ENCODE peak calls at places on chromosomes 11 and 22, in five cellular contexts. R is nephron progenitor cell, E is NCI-H2081, X is MCF 10A, N is HEK293T. D is an unnamed sample.

GRCh38 chr11:5880329-5880728 is at the start of gene OR52E4:
- DNase-seq in R (no peak), E (no peak), X (no peak), N (no peak), D (no peak)

GRCh38 chr11:34586655-34587281 is 34.1 kb upstream of the EHF start:
- DNase-seq in R (no peak), E (no peak), X (no peak), N (no peak), D (no peak)

GRCh38 chr11:70108250-70108649 is 30.1 kb downstream of the ANO1 start:
- DNase-seq in R (no peak), E (no peak), X (no peak), N (no peak), D (no peak)

GRCh38 chr11:117723625-117724024 is 73.4 kb downstream of the DSCAML1 start:
- DNase-seq in R (no peak), E (no peak), X (peak), N (no peak), D (no peak)

GRCh38 chr11:13440100-13440855 is 22.7 kb downstream of the BTBD10 start:
- DNase-seq in R (no peak), E (peak), X (peak), N (peak), D (no peak)

GRCh38 chr11:104104201-104104600 is 59.7 kb downstream of the PDGFD start:
- DNase-seq in R (no peak), E (no peak), X (no peak), N (no peak), D (no peak)

GRCh38 chr22:23533328-23533762 is 46.7 kb downstream of the IGLL1 start:
- DNase-seq in R (peak), E (peak), X (peak), N (peak), D (peak)

GRCh38 chr11:60874421-60875365 is 7.4 kb downstream of the ZP1 start:
- DNase-seq in R (no peak), E (no peak), X (no peak), N (no peak), D (no peak)

GRCh38 chr11:35618497-35619029 is 303 bp downstream of the FJX1 start:
- DNase-seq in R (no peak), E (no peak), X (peak), N (peak), D (peak)

GRCh38 chr11:129950319-129951034 is 52.2 kb downstream of the PRDM10 start:
- DNase-seq in R (no peak), E (no peak), X (no peak), N (no peak), D (no peak)

GRCh38 chr11:113410414-113411135 is 23.0 kb downstream of the ANKK1 start:
- DNase-seq in R (no peak), E (no peak), X (no peak), N (no peak), D (no peak)

GRCh38 chr11:8256271-8257002 is 7.2 kb downstream of the LMO1 start:
- DNase-seq in R (no peak), E (no peak), X (no peak), N (no peak), D (no peak)

GRCh38 chr11:27124514-27125264 is 84.1 kb downstream of the BBOX1 start:
- DNase-seq in R (no peak), E (no peak), X (peak), N (no peak), D (no peak)

GRCh38 chr11:100837294-100837693 is 150.2 kb downstream of the ARHGAP42 start:
- DNase-seq in R (no peak), E (no peak), X (no peak), N (no peak), D (no peak)

GRCh38 chr11:109783842-109784241 is 309.4 kb upstream of the ZC3H12C start:
- DNase-seq in R (peak), E (peak), X (no peak), N (no peak), D (no peak)

GRCh38 chr11:128856241-128856640 is 10.9 kb downstream of the KCNJ1 start:
- DNase-seq in R (no peak), E (no peak), X (no peak), N (no peak), D (no peak)

GRCh38 chr11:75428989-75429640 is 3.9 kb downstream of the KLHL35 start:
- DNase-seq in R (no peak), E (no peak), X (no peak), N (no peak), D (no peak)

GRCh38 chr11:8340299-8340698 is 76.6 kb upstream of the LMO1 start:
- DNase-seq in R (no peak), E (no peak), X (no peak), N (no peak), D (no peak)

GRCh38 chr11:128407962-128408361 is 179.4 kb downstream of the ETS1 start:
- DNase-seq in R (no peak), E (no peak), X (peak), N (no peak), D (no peak)

GRCh38 chr11:107929611-107930200 is 1.5 kb downstream of the RAB39A start:
- DNase-seq in R (no peak), E (peak), X (no peak), N (no peak), D (no peak)

GRCh38 chr11:95977534-95978174 is 53.7 kb upstream of the MTMR2 start:
- DNase-seq in R (no peak), E (no peak), X (peak), N (no peak), D (no peak)

GRCh38 chr11:13009921-13010736 is 1.0 kb downstream of the RASSF10 start:
- DNase-seq in R (peak), E (peak), X (no peak), N (no peak), D (peak)

GRCh38 chr22:22362939-22363338 is 118.4 kb downstream of the VPREB1 start:
- DNase-seq in R (no peak), E (no peak), X (no peak), N (no peak), D (no peak)

GRCh38 chr11:118343981-118344521 is at the start of gene CD3G:
- DNase-seq in R (no peak), E (no peak), X (no peak), N (no peak), D (no peak)

GRCh38 chr22:35435201-35435712 is 35.3 kb downstream of the MCM5 start:
- DNase-seq in R (no peak), E (no peak), X (no peak), N (no peak), D (no peak)

GRCh38 chr11:10785146-10785474 is 23.6 kb downstream of the EIF4G2 start:
- DNase-seq in R (no peak), E (no peak), X (no peak), N (no peak), D (no peak)

GRCh38 chr11:113373981-113374560 is 13.5 kb upstream of the ANKK1 start:
- DNase-seq in R (no peak), E (no peak), X (no peak), N (no peak), D (no peak)

GRCh38 chr11:68106165-68106940 is 14.8 kb downstream of the CHKA start:
- DNase-seq in R (no peak), E (no peak), X (no peak), N (no peak), D (no peak)

GRCh38 chr11:1652778-1653540 is 23.4 kb downstream of the KRTAP5-5 start:
- DNase-seq in R (peak), E (peak), X (peak), N (peak), D (peak)

GRCh38 chr11:88695701-88696414 is 358.3 kb upstream of the CTSC start:
- DNase-seq in R (peak), E (peak), X (no peak), N (no peak), D (no peak)

GRCh38 chr22:49951001-49951677 is 9.4 kb upstream of the PIM3 start:
- DNase-seq in R (no peak), E (peak), X (peak), N (no peak), D (no peak)

GRCh38 chr11:100929377-100929776 is 200.2 kb downstream of the PGR start:
- DNase-seq in R (no peak), E (no peak), X (no peak), N (no peak), D (no peak)

GRCh38 chr11:92663539-92663938 is 305.9 kb upstream of the MTNR1B start:
- DNase-seq in R (no peak), E (no peak), X (no peak), N (no peak), D (no peak)

GRCh38 chr11:123357990-123358827 is 71.9 kb upstream of the GRAMD1B start:
- DNase-seq in R (peak), E (peak), X (no peak), N (peak), D (peak)